ENCODE peak calls at places on chromosomes 1 and 21, in seven cellular contexts. U is CD8-positive, alpha-beta T cell; X is gastrocnemius medialis; R is hepatocyte; A is CD4-positive, CD25-positive, alpha-beta regulatory T cell; D is tibial artery; V is trophoblast cell. I is an unnamed sample. For H3K9me3, the result is how much of the 10 kb centered on the place peaks cover.

GRCh38 chr1:101130673-101131072 is 105.1 kb upstream of the DPH5 start:
- DNase-seq in U (no peak), X (no peak), R (peak), A (no peak), D (no peak), V (peak), I (no peak)

GRCh38 chr1:53716150-53716549 is 22.8 kb downstream of the GLIS1 start:
- DNase-seq in U (no peak), X (no peak), R (no peak), A (no peak), D (no peak), V (no peak), I (no peak)

GRCh38 chr1:47635597-47635996 is 197.8 kb downstream of the FOXD2 start:
- DNase-seq in U (no peak), X (no peak), R (no peak), A (no peak), D (no peak), V (no peak), I (no peak)

GRCh38 chr1:199878818-199879217 is 148.7 kb upstream of the NR5A2 start:
- DNase-seq in U (no peak), X (no peak), R (no peak), A (no peak), D (no peak), V (no peak), I (no peak)

GRCh38 chr1:225883616-225884265 is 1.6 kb upstream of the TMEM63A start:
- DNase-seq in U (no peak), X (no peak), R (no peak), A (no peak), D (no peak), V (no peak), I (no peak)

GRCh38 chr21:43726686-43727570 is 8.0 kb downstream of the PDXK start:
- DNase-seq in U (no peak), X (no peak), R (no peak), A (peak), D (peak), V (peak), I (no peak)

GRCh38 chr1:168135982-168136708 is 585 bp downstream of the GPR161 start:
- DNase-seq in U (no peak), X (no peak), R (peak), A (peak), D (peak), V (peak), I (no peak)

GRCh38 chr1:222583079-222583478 is 6.7 kb downstream of the TAF1A start:
- DNase-seq in U (no peak), X (no peak), R (no peak), A (no peak), D (no peak), V (no peak), I (no peak)

GRCh38 chr1:28370220-28371010 is 875 bp downstream of the PHACTR4 start:
- DNase-seq in U (peak), X (no peak), R (no peak), A (peak), D (peak), V (peak), I (no peak)

GRCh38 chr1:94283462-94283861 is 46.1 kb upstream of the ARHGAP29 start:
- DNase-seq in U (no peak), X (no peak), R (no peak), A (no peak), D (no peak), V (no peak), I (no peak)

GRCh38 chr1:199725002-199725401 is 302.5 kb upstream of the NR5A2 start:
- DNase-seq in U (no peak), X (no peak), R (peak), A (no peak), D (no peak), V (no peak), I (no peak)

GRCh38 chr1:156744786-156745419 is 4.0 kb upstream of the MRPL24 start:
- DNase-seq in U (no peak), X (no peak), R (no peak), A (no peak), D (no peak), V (no peak), I (no peak)

GRCh38 chr1:240906477-240906876 is 294.5 kb upstream of the GREM2 start:
- DNase-seq in U (no peak), X (no peak), R (peak), A (no peak), D (no peak), V (no peak), I (no peak)

GRCh38 chr1:177954076-177954475 is 15.8 kb downstream of the SEC16B start:
- DNase-seq in U (no peak), X (no peak), R (no peak), A (no peak), D (no peak), V (no peak), I (no peak)

GRCh38 chr1:33137800-33138199 is 44.0 kb downstream of the TRIM62 start:
- DNase-seq in U (peak), X (no peak), R (peak), A (peak), D (no peak), V (no peak), I (no peak)

GRCh38 chr1:175169305-175170018 is 23.1 kb downstream of the KIAA0040 start:
- DNase-seq in U (no peak), X (no peak), R (no peak), A (no peak), D (no peak), V (no peak), I (no peak)

GRCh38 chr21:28554660-28555475 is 437.8 kb downstream of the LTN1 start:
- DNase-seq in U (no peak), X (no peak), R (peak), A (no peak), D (no peak), V (no peak), I (no peak)

GRCh38 chr1:113141650-113142473 is 68.9 kb downstream of the LRIG2 start:
- DNase-seq in U (no peak), X (no peak), R (no peak), A (no peak), D (no peak), V (peak), I (no peak)

GRCh38 chr1:241551759-241552638 is 19.8 kb downstream of the KMO start:
- DNase-seq in U (peak), X (peak), R (no peak), A (peak), D (no peak), V (peak), I (no peak)

GRCh38 chr1:17757426-17757825 is 2.3 kb downstream of the ACTL8 start:
- DNase-seq in U (no peak), X (no peak), R (no peak), A (no peak), D (no peak), V (no peak), I (no peak)
- H3K9me3 ChIP-seq in U (under half), X (under half), R (under half), A (under half), D (under half), V (under half), I (under half)

GRCh38 chr1:40475268-40475667 is 1.8 kb upstream of the ZFP69 start:
- DNase-seq in U (no peak), X (no peak), R (no peak), A (no peak), D (no peak), V (no peak), I (no peak)

DNA sequence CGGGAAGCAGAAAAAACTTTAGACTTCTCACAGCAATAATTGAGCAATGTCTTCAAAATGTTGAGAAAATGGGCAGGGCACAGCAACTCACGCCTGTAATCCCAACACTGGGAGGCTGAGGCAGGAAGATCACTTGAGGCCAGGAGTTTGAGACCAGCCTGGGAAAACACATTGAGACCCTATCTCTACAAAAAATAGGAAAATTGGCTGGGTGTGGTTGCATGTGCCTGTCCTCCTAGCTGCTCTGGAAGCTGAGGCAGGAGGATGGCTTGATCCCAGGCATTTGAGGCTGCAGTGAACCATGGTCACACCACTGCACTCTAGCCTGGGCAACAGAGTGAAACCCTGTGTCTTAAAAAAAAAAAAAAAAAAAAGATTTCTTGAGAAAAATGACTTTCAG is 7.8 kb upstream of the ZFP69 start:
- DNase-seq in U (no peak), X (no peak), R (no peak), A (no peak), D (no peak), V (no peak), I (no peak)
- H3K9me3 ChIP-seq in U (half or more), X (under half), R (under half), A (half or more), D (under half), V (under half), I (under half)

GRCh38 chr1:238099871-238100270 is 209.1 kb upstream of the ZP4 start:
- DNase-seq in U (no peak), X (no peak), R (no peak), A (no peak), D (no peak), V (no peak), I (no peak)
- H3K9me3 ChIP-seq in U (under half), X (under half), R (under half), A (under half), D (under half), V (under half), I (under half)

GRCh38 chr21:22725436-22725835 is 1727.2 kb downstream of the NCAM2 start:
- DNase-seq in U (no peak), X (no peak), R (no peak), A (no peak), D (no peak), V (no peak), I (no peak)

GRCh38 chr21:22728091-22728490 is 1729.9 kb downstream of the NCAM2 start:
- DNase-seq in U (no peak), X (no peak), R (no peak), A (no peak), D (no peak), V (no peak), I (no peak)
- H3K9me3 ChIP-seq in U (under half), X (under half), R (under half), A (under half), D (under half), V (under half), I (under half)

GRCh38 chr21:10430007-10430406 is 91.4 kb upstream of the TPTE start:
- DNase-seq in U (no peak), X (no peak), R (no peak), A (no peak), D (no peak), V (no peak), I (no peak)

GRCh38 chr21:10425856-10426255 is 95.5 kb upstream of the TPTE start:
- DNase-seq in U (no peak), X (no peak), R (peak), A (no peak), D (no peak), V (no peak), I (no peak)
- H3K9me3 ChIP-seq in U (under half), X (under half), R (under half), A (under half), D (under half), V (under half), I (under half)

DNA sequence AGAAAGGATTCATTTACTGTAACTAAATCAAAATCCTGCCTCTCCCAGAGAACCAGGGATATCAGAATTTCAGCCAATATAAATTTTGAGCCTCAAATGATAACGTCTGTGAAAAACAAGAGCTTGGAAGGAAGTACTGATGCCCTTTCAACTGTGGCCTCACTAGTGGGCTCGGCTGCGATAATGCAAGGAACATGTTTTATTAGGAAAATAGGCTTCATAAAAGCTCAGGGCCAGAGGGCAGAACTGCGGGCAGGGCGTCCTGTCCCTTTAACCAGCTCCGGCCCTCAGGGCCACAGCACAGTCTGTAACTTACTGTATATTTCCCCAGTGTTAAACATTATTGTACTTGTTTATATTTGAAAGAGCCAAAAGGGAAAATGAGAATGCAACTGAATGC is 122.0 kb downstream of the PEX14 start:
- DNase-seq in U (no peak), X (no peak), R (no peak), A (no peak), D (no peak), V (no peak), I (no peak)
- H3K9me3 ChIP-seq in U (under half), X (under half), R (under half), A (under half), D (under half), V (under half), I (under half)

GRCh38 chr1:118618618-118619340 is 369.4 kb downstream of the TBX15 start:
- DNase-seq in U (no peak), X (peak), R (no peak), A (no peak), D (no peak), V (no peak), I (no peak)

GRCh38 chr1:118617916-118618315 is 370.2 kb downstream of the TBX15 start:
- DNase-seq in U (no peak), X (no peak), R (no peak), A (no peak), D (no peak), V (peak), I (no peak)

GRCh38 chr1:118615066-118615465 is 373.1 kb downstream of the TBX15 start:
- DNase-seq in U (no peak), X (no peak), R (no peak), A (no peak), D (no peak), V (no peak), I (no peak)
- H3K9me3 ChIP-seq in U (under half), X (under half), R (under half), A (under half), D (under half), V (under half), I (under half)

GRCh38 chr21:18673789-18674188 is 270.2 kb upstream of the TMPRSS15 start:
- DNase-seq in U (no peak), X (no peak), R (no peak), A (no peak), D (no peak), V (no peak), I (no peak)

GRCh38 chr21:18677632-18678031 is 274.0 kb upstream of the TMPRSS15 start:
- DNase-seq in U (no peak), X (no peak), R (no peak), A (no peak), D (no peak), V (no peak), I (no peak)
- H3K9me3 ChIP-seq in U (under half), X (under half), R (under half), A (under half), D (under half), V (under half), I (under half)

I was measured in T-helper 17 cell.